ENCODE peak calls at places on chromosomes 7 and 10, in four cellular contexts. V, L, J and O are unnamed samples.

GRCh38 chr10:79260803-79261740 is 86.2 kb upstream of the PPIF start:
- DNase-seq in J (no peak), V (no peak), L (peak; percentile 43), O (peak; percentile 80)

GRCh38 chr10:100728928-100729876 is 16.2 kb upstream of the PAX2 start:
- DNase-seq in J (peak; percentile 43), L (peak; percentile 32), V (no peak), O (peak; percentile 14)

GRCh38 chr10:34183397-34183796 is 631.7 kb downstream of the PARD3 start:
- DNase-seq in J (no peak), L (no peak), V (no peak), O (no peak)

GRCh38 chr10:47048533-47048905 is 137.3 kb downstream of the PTPN20 start:
- DNase-seq in J (no peak), V (no peak), L (peak; percentile 23), O (no peak)

GRCh38 chr10:29681700-29682444 is 47.1 kb upstream of the SVIL start:
- DNase-seq in J (no peak), L (no peak), V (no peak), O (no peak)

GRCh38 chr10:50362547-50363125 is 111.3 kb upstream of the ASAH2 start:
- DNase-seq in L (no peak), J (no peak), V (no peak), O (no peak)

GRCh38 chr10:30963994-30964930 is 67.4 kb downstream of the ZNF438 start:
- DNase-seq in L (no peak), J (no peak), V (no peak), O (no peak)

GRCh38 chr10:74977913-74978847 is 133.3 kb upstream of the SAMD8 start:
- DNase-seq in J (no peak), V (no peak), L (no peak), O (no peak)

GRCh38 chr10:108392286-108392685 is 1227.8 kb upstream of the SORCS1 start:
- DNase-seq in J (peak; percentile 56), L (no peak), V (no peak), O (no peak)

GRCh38 chr7:55075464-55075971 is 56.7 kb downstream of the EGFR start:
- DNase-seq in V (no peak), J (no peak), L (peak; percentile 42), O (peak; percentile 60)

GRCh38 chr7:77180990-77181595 is 18.5 kb downstream of the FGL2 start:
- DNase-seq in L (no peak), J (no peak), V (no peak), O (no peak)

GRCh38 chr7:141460781-141461715 is 90.2 kb upstream of the AGK start:
- DNase-seq in J (peak; percentile 5), L (no peak), V (peak; percentile 65), O (peak; percentile 65)

GRCh38 chr7:30446266-30446665 is 32.3 kb downstream of the NOD1 start:
- DNase-seq in L (no peak), V (no peak), J (no peak), O (no peak)

GRCh38 chr10:1628757-1629156 is 108.6 kb downstream of the ADARB2 start:
- DNase-seq in V (no peak), L (no peak), J (no peak), O (no peak)

GRCh38 chr10:33588974-33589600 is 254.6 kb upstream of the NRP1 start:
- DNase-seq in J (no peak), V (no peak), L (no peak), O (no peak)

GRCh38 chr10:113576853-113577252 is 24.0 kb downstream of the HABP2 start:
- DNase-seq in J (peak; percentile 8), V (no peak), L (no peak), O (no peak)

GRCh38 chr7:157785021-157785441 is 448.2 kb downstream of the DNAJB6 start:
- DNase-seq in J (no peak), L (no peak), V (no peak), O (peak; percentile 76)

GRCh38 chr7:92767427-92767826 is 68.9 kb downstream of the CDK6 start:
- DNase-seq in V (no peak), J (peak; percentile 36), L (no peak), O (no peak)

GRCh38 chr10:71011141-71011540 is 122.8 kb upstream of the PCBD1 start:
- DNase-seq in J (no peak), V (no peak), L (no peak), O (no peak)

GRCh38 chr7:138663741-138664710 is 37.1 kb downstream of the SVOPL start:
- DNase-seq in V (peak; percentile 46), L (no peak), J (no peak), O (peak; percentile 7)

GRCh38 chr7:42454006-42454405 is 217.0 kb upstream of the GLI3 start:
- DNase-seq in L (no peak), V (no peak), J (no peak), O (no peak)

GRCh38 chr10:103458720-103459119 is at the start of gene CALHM1:
- DNase-seq in L (no peak), V (no peak), J (no peak), O (peak; percentile 39)

GRCh38 chr7:25054849-25055248 is 70.2 kb downstream of the CYCS start:
- DNase-seq in V (no peak), J (no peak), L (no peak), O (no peak)

GRCh38 chr10:114389429-114389828 is 14.9 kb downstream of the AFAP1L2 start:
- DNase-seq in J (peak; percentile 55), V (no peak), L (peak; percentile 45), O (no peak)

GRCh38 chr7:77482015-77482414 is 55.1 kb upstream of the PTPN12 start:
- DNase-seq in J (no peak), L (peak; percentile 69), V (no peak), O (no peak)

GRCh38 chr7:158386355-158386618 is 201.3 kb downstream of the PTPRN2 start:
- DNase-seq in J (no peak), V (no peak), L (no peak), O (no peak)

GRCh38 chr10:124085680-124086079 is 7.7 kb downstream of the CHST15 start:
- DNase-seq in L (no peak), V (no peak), J (no peak), O (no peak)

GRCh38 chr7:105649727-105650381 is 68.6 kb upstream of the EFCAB10 start:
- DNase-seq in J (peak; percentile 60), L (no peak), V (no peak), O (no peak)

GRCh38 chr7:69880848-69881247 is 282.6 kb downstream of the AUTS2 start:
- DNase-seq in V (no peak), J (no peak), L (no peak), O (no peak)

GRCh38 chr7:85924062-85924461 is 719.6 kb upstream of the GRM3 start:
- DNase-seq in V (no peak), L (no peak), J (no peak), O (no peak)